ENCODE peak calls at places on chromosomes 3 and 15, in five cellular contexts. P, G, R, D and O are unnamed samples.

GRCh38 chr3:161409069-161409468 is 37.8 kb upstream of the SPTSSB start:
- DNase-seq in P (peak; percentile 36), G (peak; percentile 20), R (no peak), D (peak; percentile 41), O (peak; percentile 17)

GRCh38 chr15:64893481-64894394 is 18.0 kb upstream of the ANKDD1A start:
- DNase-seq in P (peak; percentile 91), G (peak; percentile 62), R (peak; percentile 95), D (peak; percentile 97), O (peak; percentile 95)

GRCh38 chr3:27456554-27456953 is 27.6 kb downstream of the SLC4A7 start:
- DNase-seq in P (no peak), G (no peak), R (no peak), D (no peak), O (no peak)

GRCh38 chr15:100759698-100760356 is 119.8 kb upstream of the ALDH1A3 start:
- DNase-seq in P (peak; percentile 85), G (no peak), R (no peak), D (no peak), O (no peak)

GRCh38 chr3:16828815-16829214 is 55.9 kb upstream of the PLCL2 start:
- DNase-seq in P (peak; percentile 57), G (no peak), R (peak; percentile 46), D (no peak), O (peak; percentile 25)

GRCh38 chr15:99907698-99908097 is 174.5 kb upstream of the LYSMD4 start:
- DNase-seq in P (no peak), G (no peak), R (no peak), D (no peak), O (no peak)

GRCh38 chr15:65254237-65254820 is 32.4 kb downstream of the PARP16 start:
- DNase-seq in P (no peak), G (no peak), R (no peak), D (no peak), O (no peak)

GRCh38 chr3:146187334-146187950 is 26.5 kb upstream of the PLOD2 start:
- DNase-seq in P (peak; percentile 40), G (peak; percentile 6), R (no peak), D (no peak), O (peak; percentile 10)

GRCh38 chr3:60854762-60855161 is 396.5 kb downstream of the FHIT start:
- DNase-seq in P (no peak), G (no peak), R (no peak), D (no peak), O (no peak)

GRCh38 chr3:66033241-66034138 is 5.2 kb downstream of the MAGI1 start:
- DNase-seq in P (no peak), G (no peak), R (no peak), D (no peak), O (no peak)

GRCh38 chr15:91055548-91056331 is 33.3 kb upstream of the VPS33B start:
- DNase-seq in P (peak; percentile 53), G (peak; percentile 87), R (no peak), D (peak; percentile 54), O (peak; percentile 63)

GRCh38 chr15:88246666-88247446 is 9.7 kb downstream of the NTRK3 start:
- DNase-seq in P (peak; percentile 55), G (peak; percentile 88), R (peak; percentile 83), D (peak; percentile 66), O (peak; percentile 87)

GRCh38 chr3:95721938-95722337 is 1092.5 kb upstream of the EPHA6 start:
- DNase-seq in P (no peak), G (no peak), R (no peak), D (no peak), O (no peak)

GRCh38 chr3:7397097-7397496 is 536.2 kb downstream of the GRM7 start:
- DNase-seq in P (no peak), G (no peak), R (no peak), D (no peak), O (no peak)

GRCh38 chr3:116946376-116946775 is 236.8 kb downstream of the TUSC7 start:
- DNase-seq in P (no peak), G (no peak), R (no peak), D (no peak), O (no peak)

GRCh38 chr3:193396451-193397244 is 18.1 kb upstream of the ATP13A5 start:
- DNase-seq in P (no peak), G (no peak), R (no peak), D (no peak), O (no peak)

GRCh38 chr3:16456784-16457415 is 56.6 kb downstream of the RFTN1 start:
- DNase-seq in P (peak; percentile 94), G (no peak), R (no peak), D (no peak), O (no peak)

GRCh38 chr3:48151058-48151806 is 37.0 kb downstream of the CDC25A start:
- DNase-seq in P (peak; percentile 79), G (peak; percentile 81), R (peak; percentile 77), D (peak; percentile 81), O (peak; percentile 76)

GRCh38 chr15:66614456-66615174 is 48.8 kb upstream of the LCTL start:
- DNase-seq in P (no peak), G (no peak), R (peak; percentile 19), D (no peak), O (no peak)

GRCh38 chr3:57967590-57967989 is 40.6 kb upstream of the FLNB start:
- DNase-seq in P (no peak), G (no peak), R (no peak), D (no peak), O (no peak)

GRCh38 chr3:122609798-122610559 is 32.5 kb downstream of the PARP15 start:
- DNase-seq in P (peak; percentile 64), G (no peak), R (no peak), D (no peak), O (no peak)

GRCh38 chr3:24363242-24363641 is 131.4 kb downstream of the THRB start:
- DNase-seq in P (no peak), G (no peak), R (no peak), D (no peak), O (no peak)

GRCh38 chr3:182636646-182637045 is 156.7 kb upstream of the ATP11B start:
- DNase-seq in P (no peak), G (no peak), R (no peak), D (no peak), O (no peak)

GRCh38 chr3:89098964-89099585 is 8.3 kb upstream of the EPHA3 start:
- DNase-seq in P (peak; percentile 51), G (no peak), R (peak; percentile 46), D (no peak), O (peak; percentile 52)

GRCh38 chr3:194740859-194741486 is 55.3 kb downstream of the FAM43A start:
- DNase-seq in P (peak; percentile 62), G (no peak), R (peak; percentile 59), D (no peak), O (no peak)

GRCh38 chr3:126752303-126753190 is 48.5 kb downstream of the CHCHD6 start:
- DNase-seq in P (peak; percentile 70), G (peak; percentile 72), R (peak; percentile 84), D (peak; percentile 80), O (peak; percentile 82)

GRCh38 chr3:38690185-38690584 is 40.7 kb upstream of the SCN5A start:
- DNase-seq in P (no peak), G (no peak), R (no peak), D (no peak), O (no peak)

GRCh38 chr3:177318559-177318958 is 121.3 kb upstream of the TBL1XR1 start:
- DNase-seq in P (no peak), G (no peak), R (no peak), D (no peak), O (no peak)

GRCh38 chr3:132448211-132448961 is 31.1 kb downstream of the DNAJC13 start:
- DNase-seq in P (peak; percentile 68), G (peak; percentile 7), R (no peak), D (peak; percentile 82), O (no peak)

GRCh38 chr3:75325716-75326115 is 338.4 kb upstream of the FRG2C start:
- DNase-seq in P (no peak), G (no peak), R (no peak), D (no peak), O (no peak)

DNA sequence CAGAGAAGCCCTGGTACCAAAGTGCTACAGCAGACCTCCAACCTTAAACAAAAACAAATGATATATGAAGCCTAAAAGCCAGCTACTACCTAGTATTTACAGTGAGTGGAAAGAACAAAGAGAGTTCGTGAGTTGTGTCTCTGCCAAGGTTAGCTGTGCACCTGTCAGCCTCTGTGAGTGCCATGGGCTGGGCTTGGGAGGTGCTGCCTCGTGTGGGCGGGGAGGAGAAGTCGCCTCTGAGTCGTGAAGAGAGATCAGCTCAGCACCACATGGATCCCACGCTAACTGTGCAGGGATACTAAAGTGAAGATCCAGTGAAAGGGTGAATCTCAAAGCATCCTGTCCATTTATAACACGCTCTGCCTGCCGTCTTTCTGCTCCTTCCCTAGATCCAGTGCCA is 101.9 kb downstream of the CHDH start:
- DNase-seq in P (no peak), G (peak; percentile 16), R (no peak), D (no peak), O (no peak)
- TF ChIP-seq CTCF in P (no peak), G (no peak), R (no peak), D (no peak), O (no peak)

GRCh38 chr3:43695863-43696262 is 5.1 kb downstream of the ABHD5 start:
- DNase-seq in P (no peak), G (no peak), R (no peak), D (no peak), O (no peak)

GRCh38 chr3:43696881-43697280 is 6.1 kb downstream of the ABHD5 start:
- DNase-seq in P (no peak), G (no peak), R (no peak), D (no peak), O (no peak)

GRCh38 chr3:43695443-43695842 is 4.7 kb downstream of the ABHD5 start:
- DNase-seq in P (no peak), G (no peak), R (no peak), D (no peak), O (no peak)

GRCh38 chr3:43704697-43705096 is 14.0 kb downstream of the ABHD5 start:
- DNase-seq in P (no peak), G (no peak), R (no peak), D (no peak), O (no peak)

GRCh38 chr3:43699864-43700263 is 9.1 kb downstream of the ABHD5 start:
- DNase-seq in P (peak; percentile 24), G (no peak), R (no peak), D (no peak), O (no peak)
- TF ChIP-seq CTCF in P (peak; percentile 67), G (no peak), R (peak; percentile 15), D (no peak), O (no peak)

GRCh38 chr15:74955796-74956647 is 550 bp downstream of the RPP25 start:
- DNase-seq in P (no peak), G (peak; percentile 47), R (peak; percentile 91), D (peak; percentile 65), O (peak; percentile 77)
- TF ChIP-seq CTCF in P (peak; percentile 45), G (peak; percentile 41), R (peak; percentile 58), D (peak; percentile 61), O (peak; percentile 13)

GRCh38 chr3:130533247-130533646 is 16.3 kb downstream of the COL6A6 start:
- DNase-seq in P (no peak), G (no peak), R (no peak), D (no peak), O (no peak)

GRCh38 chr3:130543322-130543721 is 26.3 kb downstream of the COL6A6 start:
- DNase-seq in P (no peak), G (no peak), R (no peak), D (no peak), O (no peak)

GRCh38 chr3:130537609-130538304 is 20.8 kb downstream of the COL6A6 start:
- DNase-seq in P (no peak), G (no peak), R (no peak), D (no peak), O (no peak)

DNA sequence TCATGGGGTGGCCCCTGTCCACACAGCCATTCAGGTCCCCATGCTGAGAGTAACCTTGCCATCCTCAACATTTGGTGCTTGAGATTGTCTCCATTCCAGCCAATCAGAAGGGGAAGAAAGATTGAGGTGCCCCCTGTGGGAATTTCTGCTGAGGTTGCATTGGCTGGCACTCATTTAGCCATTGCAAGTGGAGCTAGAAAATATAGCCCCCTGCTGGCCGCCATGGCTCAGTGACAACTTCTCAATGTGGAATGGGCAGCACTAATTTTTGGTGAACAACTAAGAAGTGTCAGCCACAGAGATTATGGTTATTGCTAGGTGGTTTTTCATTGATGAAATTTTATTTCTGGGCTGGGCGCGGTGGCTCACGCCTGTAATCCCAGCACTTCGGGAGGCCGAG is 22.0 kb downstream of the COL6A6 start:
- DNase-seq in P (peak; percentile 44), G (no peak), R (peak; percentile 59), D (no peak), O (peak; percentile 69)
- TF ChIP-seq CTCF in P (peak; percentile 78), G (peak; percentile 56), R (peak; percentile 56), D (peak; percentile 58), O (peak; percentile 66)